ENCODE peak calls at places on chromosomes 2 and 18, in four cellular contexts. A is AG09319; Q is fibroblast of pulmonary artery; E is stimulated activated naive B cell treated with anti-CD40 and anti-IgM and Interleukin-4, amounts not matched to agents 10 μg/mL and 1 μg/mL and 100 μg/mL, for 72 hours. T is an unnamed sample.

GRCh38 chr18:5518899-5519371 is 24.9 kb downstream of the EPB41L3 start:
- DNase-seq in Q (peak), E (no peak), A (no peak), T (no peak)

GRCh38 chr18:37564796-37565137 is 831 bp downstream of the CELF4 start:
- DNase-seq in Q (peak), E (no peak), A (no peak), T (no peak)

GRCh38 chr2:110865188-110865587 is 132.8 kb downstream of the ACOXL start:
- DNase-seq in Q (no peak), E (no peak), A (no peak), T (no peak)

GRCh38 chr2:172244419-172245130 is 141.9 kb upstream of the DLX2 start:
- DNase-seq in Q (peak), A (no peak), E (no peak), T (no peak)

GRCh38 chr18:25650201-25650941 is 298.4 kb upstream of the ZNF521 start:
- DNase-seq in Q (peak), E (no peak), A (peak), T (peak)

GRCh38 chr2:127107622-127107999 is 657 bp upstream of the BIN1 start:
- DNase-seq in Q (peak), E (no peak), A (no peak), T (no peak)

GRCh38 chr18:79477711-79478483 is 82.2 kb downstream of the NFATC1 start:
- DNase-seq in A (no peak), E (no peak), Q (no peak), T (no peak)

GRCh38 chr2:160613466-160614153 is 120.0 kb upstream of the RBMS1 start:
- DNase-seq in A (no peak), Q (peak), E (no peak), T (no peak)

GRCh38 chr18:75280427-75281280 is 70.1 kb downstream of the TSHZ1 start:
- DNase-seq in Q (no peak), A (no peak), E (no peak), T (no peak)

GRCh38 chr2:73886357-73886756 is 6.5 kb upstream of the ACTG2 start:
- DNase-seq in A (no peak), Q (no peak), E (no peak), T (no peak)

GRCh38 chr2:234950730-234951385 is 959 bp upstream of the SH3BP4 start:
- DNase-seq in E (no peak), A (no peak), Q (peak), T (no peak)

GRCh38 chr2:17166506-17166905 is 351.7 kb downstream of the RAD51AP2 start:
- DNase-seq in A (no peak), E (no peak), Q (no peak), T (no peak)

GRCh38 chr2:101725515-101726192 is 28.1 kb downstream of the MAP4K4 start:
- DNase-seq in A (no peak), E (no peak), Q (peak), T (no peak)

GRCh38 chr18:2913398-2914005 is 66.7 kb downstream of the EMILIN2 start:
- DNase-seq in E (no peak), Q (no peak), A (no peak), T (no peak)

GRCh38 chr2:72438364-72438763 is 290.7 kb upstream of the CYP26B1 start:
- DNase-seq in A (no peak), Q (no peak), E (no peak), T (no peak)

GRCh38 chr2:200619275-200619674 is 33.5 kb downstream of the AOX1 start:
- DNase-seq in A (no peak), Q (no peak), E (no peak), T (no peak)

GRCh38 chr2:72131916-72132841 is 15.5 kb downstream of the CYP26B1 start:
- DNase-seq in E (no peak), Q (no peak), A (no peak), T (no peak)

GRCh38 chr18:23664674-23665073 is 2.0 kb upstream of the ANKRD29 start:
- DNase-seq in Q (no peak), A (no peak), E (no peak), T (no peak)

GRCh38 chr2:216632952-216633615 is at the start of gene IGFBP2:
- DNase-seq in Q (no peak), A (no peak), E (no peak), T (no peak)

GRCh38 chr2:58240595-58240937 is 559 bp downstream of the FANCL start:
- DNase-seq in E (no peak), Q (no peak), A (no peak), T (no peak)

GRCh38 chr2:75844651-75845050 is 133.9 kb upstream of the GCFC2 start:
- DNase-seq in Q (peak), A (no peak), E (no peak), T (no peak)

GRCh38 chr2:167187910-167188595 is 299.8 kb downstream of the XIRP2 start:
- DNase-seq in Q (no peak), E (no peak), A (no peak), T (no peak)

GRCh38 chr2:169485650-169486138 is 6.4 kb downstream of the BBS5 start:
- DNase-seq in Q (no peak), E (no peak), A (no peak), T (no peak)

GRCh38 chr2:232336956-232337700 is 41.4 kb upstream of the ALPP start:
- DNase-seq in E (no peak), Q (no peak), A (no peak), T (no peak)

GRCh38 chr2:159880729-159881128 is 82.7 kb upstream of the CD302 start:
- DNase-seq in E (no peak), Q (no peak), A (no peak), T (no peak)

GRCh38 chr18:43875496-43875895 is 598.2 kb upstream of the SYT4 start:
- DNase-seq in E (no peak), A (no peak), Q (peak), T (no peak)

GRCh38 chr2:238108423-238109201 is 8.5 kb downstream of the ESPNL start:
- DNase-seq in E (peak), A (no peak), Q (no peak), T (no peak)

GRCh38 chr2:12169721-12170120 is 423.3 kb downstream of the LPIN1 start:
- DNase-seq in Q (peak), A (peak), E (no peak), T (peak)

GRCh38 chr18:5961828-5962150 is 66.5 kb upstream of the TMEM200C start:
- DNase-seq in Q (no peak), E (no peak), A (no peak), T (no peak)

GRCh38 chr2:200702646-200703118 is 109.0 kb upstream of the BZW1 start:
- DNase-seq in A (no peak), E (no peak), Q (no peak), T (no peak)

GRCh38 chr18:28863396-28863795 is 686.5 kb upstream of the CDH2 start:
- DNase-seq in Q (peak), E (no peak), A (no peak), T (no peak)

GRCh38 chr18:78192044-78192443 is 787.6 kb upstream of the SALL3 start:
- DNase-seq in Q (no peak), A (no peak), E (no peak), T (no peak)

GRCh38 chr2:70670626-70671025 is 97.4 kb downstream of the ADD2 start:
- DNase-seq in E (no peak), Q (no peak), A (no peak), T (no peak)

GRCh38 chr2:227374158-227374557 is 4.9 kb downstream of the TM4SF20 start:
- DNase-seq in Q (peak), E (no peak), A (no peak), T (no peak)

T was measured in AG04449.